ENCODE peak calls at places on chromosomes 5 and 9, in nine cellular contexts. E is uterus, F is MM.1S, X is NB4, U is sigmoid colon, A is body of pancreas, Z is hepatocyte, J is foreskin fibroblast, N is endothelial cell of umbilical vein. L is an unnamed sample.
A peak's percentile ranks its signal among the peaks of the same experiment; 100 is the strongest.

GRCh38 chr9:111975709-111976108 is 79.1 kb downstream of the UGCG start:
- DNase-seq in E (no peak), F (peak; percentile 37), X (peak; percentile 40), U (no peak), A (peak; percentile 80), Z (peak; percentile 45), J (no peak), N (no peak), L (no peak)

GRCh38 chr9:91056917-91057316 is 255.3 kb downstream of the SYK start:
- DNase-seq in E (no peak), F (no peak), X (no peak), U (no peak), A (no peak), Z (no peak), J (no peak), N (peak; percentile 85), L (no peak)

GRCh38 chr5:106331415-106331814 is 1339.3 kb downstream of the EFNA5 start:
- DNase-seq in E (no peak), F (no peak), X (no peak), U (no peak), A (no peak), Z (no peak), J (peak; percentile 96), N (no peak), L (peak; percentile 97)

GRCh38 chr9:87007711-87008360 is 60.5 kb upstream of the GAS1 start:
- DNase-seq in E (no peak), F (no peak), X (no peak), U (no peak), A (no peak), Z (no peak), J (no peak), N (no peak), L (peak; percentile 50)

GRCh38 chr5:123422433-123423277 is 548 bp downstream of the CEP120 start:
- DNase-seq in E (no peak), F (peak; percentile 35), X (peak; percentile 58), U (no peak), A (no peak), Z (peak; percentile 20), J (no peak), N (peak; percentile 64), L (no peak)

GRCh38 chr9:9004844-9005243 is 1205.3 kb upstream of the DMAC1 start:
- DNase-seq in E (no peak), F (no peak), X (no peak), U (no peak), A (no peak), Z (no peak), J (no peak), N (no peak), L (no peak)

GRCh38 chr9:129280236-129281231 is 102.5 kb upstream of the IER5L start:
- DNase-seq in E (no peak), F (no peak), X (no peak), U (peak; percentile 58), A (no peak), Z (no peak), J (no peak), N (no peak), L (no peak)

GRCh38 chr9:93265972-93266371 is 82.0 kb downstream of the WNK2 start:
- DNase-seq in E (no peak), F (no peak), X (no peak), U (peak; percentile 35), A (peak; percentile 9), Z (no peak), J (no peak), N (no peak), L (no peak)

GRCh38 chr5:174581483-174581882 is 142.9 kb upstream of the MSX2 start:
- DNase-seq in E (no peak), F (no peak), X (peak; percentile 38), U (no peak), A (peak; percentile 13), Z (peak; percentile 75), J (no peak), N (no peak), L (no peak)

GRCh38 chr5:168579987-168580508 is 880 bp upstream of the PANK3 start:
- DNase-seq in E (no peak), F (no peak), X (no peak), U (no peak), A (no peak), Z (no peak), J (no peak), N (no peak), L (no peak)

GRCh38 chr5:52915176-52915875 is 73.8 kb upstream of the ITGA2 start:
- DNase-seq in E (peak; percentile 59), F (peak; percentile 50), X (peak; percentile 65), U (peak; percentile 70), A (peak; percentile 32), Z (peak; percentile 70), J (peak; percentile 57), N (peak; percentile 88), L (peak; percentile 46)

GRCh38 chr5:91070761-91071429 is 312.2 kb downstream of the ARRDC3 start:
- DNase-seq in E (no peak), F (no peak), X (no peak), U (no peak), A (no peak), Z (no peak), J (no peak), N (no peak), L (no peak)

GRCh38 chr9:87675466-87675865 is 50.5 kb upstream of the CTSL start:
- DNase-seq in E (no peak), F (no peak), X (no peak), U (no peak), A (peak; percentile 56), Z (no peak), J (no peak), N (no peak), L (no peak)

GRCh38 chr5:150636391-150637244 is 3.8 kb upstream of the SYNPO start:
- DNase-seq in E (peak; percentile 80), F (no peak), X (no peak), U (peak; percentile 81), A (peak; percentile 83), Z (peak; percentile 71), J (peak; percentile 61), N (peak; percentile 84), L (no peak)

DNA sequence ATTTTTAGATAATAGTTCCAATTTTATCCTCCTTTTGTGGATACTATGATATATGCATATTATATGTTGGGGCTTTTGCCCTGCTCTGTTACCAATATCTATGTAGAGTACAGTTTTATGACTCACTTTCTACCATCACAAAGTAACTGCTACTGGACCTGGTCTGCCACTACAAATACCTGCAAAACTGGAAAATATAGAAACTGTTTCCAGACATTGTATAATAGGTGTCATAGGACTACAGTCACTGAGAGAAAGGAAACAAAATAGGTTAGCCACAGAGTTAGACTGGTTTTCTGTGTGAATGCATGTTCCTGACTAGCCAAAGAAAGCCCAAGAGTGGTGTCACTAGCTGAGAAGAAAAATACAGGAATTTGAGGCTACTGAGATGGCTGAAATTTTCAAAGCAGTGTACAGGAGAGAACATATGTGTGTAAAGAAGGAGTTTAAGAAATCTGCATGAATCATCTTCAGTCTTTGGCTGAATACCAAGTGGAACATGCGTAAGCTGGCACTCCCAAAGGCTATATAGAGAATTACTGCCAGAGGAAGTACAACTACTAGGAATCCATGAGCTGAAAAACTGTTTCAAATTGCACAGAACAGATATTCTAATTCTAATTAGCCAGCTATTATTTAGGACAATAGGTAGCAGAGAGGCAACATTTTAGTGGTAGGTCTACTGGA is 29.0 kb upstream of the FAM174A start:
- DNase-seq in E (no peak), F (no peak), X (no peak), U (no peak), A (no peak), Z (peak; percentile 30), J (peak; percentile 39), N (peak; percentile 82), L (peak; percentile 61)
- TF ChIP-seq CTCF in E (no peak), F (no peak), X (no peak), U (no peak), A (no peak), Z (no peak), J (no peak), N (no peak), L (no peak)

DNA sequence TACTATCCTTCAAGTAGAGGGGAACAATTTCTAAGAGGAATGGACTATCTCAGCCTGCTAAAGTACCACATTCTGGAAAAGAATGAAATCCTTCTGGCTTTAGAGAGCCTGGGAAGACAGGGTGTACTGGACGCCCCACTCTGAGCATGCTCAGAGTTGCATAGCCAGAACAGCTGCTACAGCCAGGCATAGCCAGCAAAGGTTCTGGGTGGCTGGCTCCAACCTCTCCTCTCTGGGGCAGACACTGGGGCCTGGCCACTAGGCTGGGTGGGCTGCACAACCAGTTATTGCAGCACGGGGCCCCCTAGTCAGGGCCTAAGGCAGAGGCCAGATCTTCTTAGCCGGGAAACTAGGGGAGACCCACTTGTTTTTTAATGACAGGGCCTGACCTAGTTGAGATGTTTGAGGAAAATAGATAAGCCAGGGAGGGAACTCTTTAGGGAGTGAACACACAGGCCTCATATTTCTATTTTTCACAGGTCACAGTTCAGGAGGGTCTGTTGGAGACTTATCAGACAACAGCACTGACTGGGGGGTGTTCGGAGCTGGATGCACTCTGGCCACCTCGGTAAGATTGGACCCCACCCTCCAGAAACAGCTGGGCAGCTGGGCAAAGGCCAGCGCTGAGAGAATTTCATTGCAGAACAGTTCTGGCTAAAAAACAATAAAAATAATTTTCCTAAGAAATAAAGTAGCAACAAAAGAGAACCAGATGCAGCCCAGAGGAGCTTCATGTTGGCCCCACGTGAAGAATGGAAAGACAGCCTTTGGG is 142.9 kb downstream of the LPAR1 start:
- DNase-seq in E (peak; percentile 50), F (no peak), X (no peak), U (peak; percentile 81), A (no peak), Z (no peak), J (no peak), N (no peak), L (no peak)
- H3K4me3 ChIP-seq in E (no peak overlapping the region), F (no peak overlapping the region), X (no peak overlapping the region), U (no peak overlapping the region), A (no peak overlapping the region), Z (no peak overlapping the region), J (no peak overlapping the region), N (no peak overlapping the region), L (no peak overlapping the region)

DNA sequence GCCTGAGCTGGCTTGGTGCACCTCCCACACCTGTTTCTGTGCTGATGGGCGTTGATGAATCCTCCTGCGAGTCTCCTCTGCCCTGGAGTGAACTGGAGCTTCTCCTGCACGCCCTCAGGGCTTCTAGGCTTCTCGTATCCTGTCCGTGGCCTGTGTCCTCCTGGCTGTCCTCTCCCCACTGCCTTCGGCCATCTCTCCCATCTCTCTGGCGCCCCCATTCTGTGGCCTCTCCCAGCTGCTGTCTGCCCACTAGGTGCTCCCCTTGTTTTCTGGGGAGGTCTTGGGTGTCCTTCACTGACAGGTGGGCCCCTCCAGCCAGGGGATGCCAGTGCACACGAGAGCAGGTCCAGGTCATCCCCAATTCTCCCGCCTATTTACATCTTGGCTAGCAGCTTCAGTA is 28.8 kb downstream of the AHRR start:
- DNase-seq in E (no peak), F (no peak), X (peak; percentile 41), U (no peak), A (no peak), Z (peak; percentile 3), J (no peak), N (no peak), L (no peak)
- TF ChIP-seq CTCF in E (no peak), F (peak; percentile 8), X (peak; percentile 47), U (no peak), A (no peak), Z (no peak), J (peak; percentile 6), N (no peak), L (no peak)

DNA sequence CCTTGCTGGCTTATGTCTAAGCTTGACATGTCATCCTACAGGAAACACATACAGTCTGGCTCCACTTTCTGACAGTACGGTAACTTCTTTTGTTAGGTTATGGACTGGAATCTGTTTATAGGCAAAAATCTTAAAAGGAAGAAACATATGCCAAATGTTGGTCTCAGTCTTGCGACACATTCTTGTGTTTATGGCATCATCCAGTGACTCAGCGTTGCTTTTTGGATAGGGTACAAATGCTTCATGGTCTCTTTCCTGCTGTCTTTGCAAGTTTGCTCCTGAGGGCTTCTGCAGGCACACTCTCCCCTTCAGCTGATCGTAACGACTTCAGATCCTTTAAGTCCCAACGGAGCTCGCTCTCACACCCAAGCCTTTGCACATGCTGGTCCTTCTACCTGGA is 23.5 kb upstream of the TNFSF8 start:
- DNase-seq in E (peak; percentile 16), F (no peak), X (peak; percentile 95), U (no peak), A (peak; percentile 14), Z (peak; percentile 11), J (peak; percentile 86), N (no peak), L (peak; percentile 73)
- H3K4me3 ChIP-seq in E (no peak overlapping the region), F (no peak overlapping the region), X (peak overlapping the region; percentile 17), U (no peak overlapping the region), A (no peak overlapping the region), Z (no peak overlapping the region), J (no peak overlapping the region), N (no peak overlapping the region), L (no peak overlapping the region)